ENCODE peak calls at places on chromosome 14, in eight cellular contexts. One of them, this sample, is unnamed.
A peak's percentile ranks its signal among the peaks of the same experiment; 100 is the strongest.

GRCh38 chr14:61608245-61609142 is 86.8 kb upstream of the HIF1A start:
- DNase-seq in keratinocyte: no peak
- DNase-seq in uterus: no peak
- DNase-seq in neural progenitor cell: peak; percentile 87
- DNase-seq in tibial nerve: no peak
- DNase-seq in CD8-positive, alpha-beta T cell: no peak
- DNase-seq in colonic mucosa: no peak
- DNase-seq in heart right ventricle: no peak
- DNase-seq in this sample: no peak

GRCh38 chr14:65792208-65792905 is 379.8 kb downstream of the FUT8 start:
- DNase-seq in keratinocyte: peak; percentile 42
- DNase-seq in uterus: no peak
- DNase-seq in neural progenitor cell: no peak
- DNase-seq in tibial nerve: no peak
- DNase-seq in CD8-positive, alpha-beta T cell: no peak
- DNase-seq in colonic mucosa: no peak
- DNase-seq in heart right ventricle: no peak
- DNase-seq in this sample: no peak

GRCh38 chr14:105530446-105531087 is 4.2 kb downstream of the TMEM121 start:
- DNase-seq in keratinocyte: no peak
- DNase-seq in uterus: no peak
- DNase-seq in neural progenitor cell: no peak
- DNase-seq in tibial nerve: no peak
- DNase-seq in CD8-positive, alpha-beta T cell: no peak
- DNase-seq in colonic mucosa: no peak
- DNase-seq in heart right ventricle: no peak
- DNase-seq in this sample: no peak

GRCh38 chr14:105944632-105945610 is 418.5 kb downstream of the TMEM121 start:
- DNase-seq in keratinocyte: no peak
- DNase-seq in uterus: no peak
- DNase-seq in neural progenitor cell: no peak
- DNase-seq in tibial nerve: peak; percentile 22
- DNase-seq in CD8-positive, alpha-beta T cell: peak; percentile 73
- DNase-seq in colonic mucosa: peak; percentile 68
- DNase-seq in heart right ventricle: peak; percentile 63
- DNase-seq in this sample: peak; percentile 8

GRCh38 chr14:75142494-75142893 is 15.6 kb upstream of the NEK9 start:
- DNase-seq in keratinocyte: no peak
- DNase-seq in uterus: no peak
- DNase-seq in neural progenitor cell: no peak
- DNase-seq in tibial nerve: no peak
- DNase-seq in CD8-positive, alpha-beta T cell: no peak
- DNase-seq in colonic mucosa: no peak
- DNase-seq in heart right ventricle: no peak
- DNase-seq in this sample: no peak

GRCh38 chr14:102779574-102780315 is 2.5 kb downstream of the TRAF3 start:
- DNase-seq in keratinocyte: no peak
- DNase-seq in uterus: no peak
- DNase-seq in neural progenitor cell: no peak
- DNase-seq in tibial nerve: no peak
- DNase-seq in CD8-positive, alpha-beta T cell: no peak
- DNase-seq in colonic mucosa: no peak
- DNase-seq in heart right ventricle: no peak
- DNase-seq in this sample: no peak

GRCh38 chr14:64702493-64703392 is 1.5 kb upstream of the PLEKHG3 start:
- DNase-seq in keratinocyte: peak; percentile 80
- DNase-seq in uterus: peak; percentile 44
- DNase-seq in neural progenitor cell: peak; percentile 83
- DNase-seq in tibial nerve: no peak
- DNase-seq in CD8-positive, alpha-beta T cell: no peak
- DNase-seq in colonic mucosa: peak; percentile 89
- DNase-seq in heart right ventricle: peak; percentile 20
- DNase-seq in this sample: no peak

GRCh38 chr14:84029246-84029645 is 1500.7 kb upstream of the FLRT2 start:
- DNase-seq in keratinocyte: no peak
- DNase-seq in uterus: no peak
- DNase-seq in neural progenitor cell: no peak
- DNase-seq in tibial nerve: no peak
- DNase-seq in CD8-positive, alpha-beta T cell: no peak
- DNase-seq in colonic mucosa: no peak
- DNase-seq in heart right ventricle: no peak
- DNase-seq in this sample: no peak

GRCh38 chr14:104359301-104359968 is 220.1 kb upstream of the C14orf180 start:
- DNase-seq in keratinocyte: no peak
- DNase-seq in uterus: no peak
- DNase-seq in neural progenitor cell: no peak
- DNase-seq in tibial nerve: no peak
- DNase-seq in CD8-positive, alpha-beta T cell: no peak
- DNase-seq in colonic mucosa: no peak
- DNase-seq in heart right ventricle: no peak
- DNase-seq in this sample: no peak

GRCh38 chr14:32978691-32979255 is 40.1 kb downstream of the NPAS3 start:
- DNase-seq in keratinocyte: no peak
- DNase-seq in uterus: no peak
- DNase-seq in neural progenitor cell: no peak
- DNase-seq in tibial nerve: no peak
- DNase-seq in CD8-positive, alpha-beta T cell: no peak
- DNase-seq in colonic mucosa: no peak
- DNase-seq in heart right ventricle: no peak
- DNase-seq in this sample: no peak

GRCh38 chr14:102999227-102999895 is 58.0 kb downstream of the CDC42BPB start:
- DNase-seq in keratinocyte: no peak
- DNase-seq in uterus: no peak
- DNase-seq in neural progenitor cell: no peak
- DNase-seq in tibial nerve: no peak
- DNase-seq in CD8-positive, alpha-beta T cell: no peak
- DNase-seq in colonic mucosa: no peak
- DNase-seq in heart right ventricle: no peak
- DNase-seq in this sample: no peak

GRCh38 chr14:70887207-70888150 is 19.8 kb upstream of the PCNX1 start:
- DNase-seq in keratinocyte: no peak
- DNase-seq in uterus: no peak
- DNase-seq in neural progenitor cell: no peak
- DNase-seq in tibial nerve: no peak
- DNase-seq in CD8-positive, alpha-beta T cell: no peak
- DNase-seq in colonic mucosa: no peak
- DNase-seq in heart right ventricle: no peak
- DNase-seq in this sample: no peak

GRCh38 chr14:73295198-73295796 is 58.0 kb downstream of the PAPLN start:
- DNase-seq in keratinocyte: no peak
- DNase-seq in uterus: no peak
- DNase-seq in neural progenitor cell: peak; percentile 65
- DNase-seq in tibial nerve: no peak
- DNase-seq in CD8-positive, alpha-beta T cell: no peak
- DNase-seq in colonic mucosa: no peak
- DNase-seq in heart right ventricle: no peak
- DNase-seq in this sample: no peak

GRCh38 chr14:57982161-57982560 is 116.3 kb upstream of the SLC35F4 start:
- DNase-seq in keratinocyte: no peak
- DNase-seq in uterus: no peak
- DNase-seq in neural progenitor cell: no peak
- DNase-seq in tibial nerve: no peak
- DNase-seq in CD8-positive, alpha-beta T cell: no peak
- DNase-seq in colonic mucosa: no peak
- DNase-seq in heart right ventricle: no peak
- DNase-seq in this sample: no peak

GRCh38 chr14:30849983-30850382 is 24.4 kb upstream of the COCH start:
- DNase-seq in keratinocyte: no peak
- DNase-seq in uterus: no peak
- DNase-seq in neural progenitor cell: no peak
- DNase-seq in tibial nerve: no peak
- DNase-seq in CD8-positive, alpha-beta T cell: no peak
- DNase-seq in colonic mucosa: no peak
- DNase-seq in heart right ventricle: no peak
- DNase-seq in this sample: no peak

GRCh38 chr14:43625294-43625693 is 881.8 kb downstream of the FSCB start:
- DNase-seq in keratinocyte: no peak
- DNase-seq in uterus: no peak
- DNase-seq in neural progenitor cell: no peak
- DNase-seq in tibial nerve: no peak
- DNase-seq in CD8-positive, alpha-beta T cell: no peak
- DNase-seq in colonic mucosa: no peak
- DNase-seq in heart right ventricle: no peak
- DNase-seq in this sample: no peak

GRCh38 chr14:77026166-77026929 is 2.2 kb downstream of the IRF2BPL start:
- DNase-seq in keratinocyte: no peak
- DNase-seq in uterus: peak; percentile 54
- DNase-seq in neural progenitor cell: peak; percentile 52
- DNase-seq in tibial nerve: no peak
- DNase-seq in CD8-positive, alpha-beta T cell: no peak
- DNase-seq in colonic mucosa: no peak
- DNase-seq in heart right ventricle: peak; percentile 52
- DNase-seq in this sample: no peak

DNA sequence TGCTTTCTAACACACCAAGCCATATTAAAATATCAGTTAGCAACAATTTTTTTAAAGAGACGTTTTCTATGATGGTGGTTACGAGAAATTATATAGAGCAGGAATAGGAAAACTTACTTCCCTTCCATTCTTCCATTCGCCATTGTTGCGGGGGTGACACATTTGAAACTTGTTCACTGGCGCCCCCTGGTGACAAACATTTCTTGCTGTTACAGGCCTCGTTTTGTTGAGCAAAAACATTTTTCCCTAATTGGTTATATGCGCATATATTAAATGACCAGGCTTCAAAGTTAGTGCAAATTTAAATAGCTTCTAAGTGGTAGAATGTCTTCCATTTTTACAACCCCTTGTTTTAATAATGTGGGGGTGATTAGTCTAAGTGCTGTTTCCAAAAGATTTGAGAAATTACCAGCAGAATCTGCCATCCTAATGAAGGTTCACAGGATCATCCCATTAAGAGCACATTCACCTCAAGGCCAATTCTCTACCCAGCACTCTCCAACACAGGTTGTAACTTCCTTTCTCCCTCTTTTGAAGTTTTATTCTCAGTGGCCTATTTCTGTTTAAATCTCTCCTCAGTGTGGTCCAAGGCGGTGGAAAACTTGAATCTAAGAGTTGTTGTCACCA is 1124.7 kb downstream of the FLRT2 start:
- DNase-seq in keratinocyte: no peak
- DNase-seq in uterus: peak; percentile 17
- DNase-seq in neural progenitor cell: peak; percentile 81
- DNase-seq in tibial nerve: peak; percentile 33
- DNase-seq in CD8-positive, alpha-beta T cell: no peak
- DNase-seq in colonic mucosa: peak; percentile 51
- DNase-seq in heart right ventricle: peak; percentile 21
- DNase-seq in this sample: peak; percentile 4
- TF ChIP-seq CTCF in keratinocyte: peak; percentile 55
- TF ChIP-seq CTCF in uterus: peak; percentile 8
- TF ChIP-seq CTCF in neural progenitor cell: peak; percentile 85
- TF ChIP-seq CTCF in tibial nerve: no peak
- TF ChIP-seq CTCF in CD8-positive, alpha-beta T cell: no peak
- TF ChIP-seq CTCF in colonic mucosa: no peak
- TF ChIP-seq CTCF in heart right ventricle: peak; percentile 43
- TF ChIP-seq CTCF in this sample: peak; percentile 64

GRCh38 chr14:96237641-96238040 is 18.4 kb upstream of the BDKRB1 start:
- DNase-seq in keratinocyte: no peak
- DNase-seq in uterus: no peak
- DNase-seq in neural progenitor cell: no peak
- DNase-seq in tibial nerve: no peak
- DNase-seq in CD8-positive, alpha-beta T cell: no peak
- DNase-seq in colonic mucosa: no peak
- DNase-seq in heart right ventricle: no peak
- DNase-seq in this sample: no peak

GRCh38 chr14:96235426-96235825 is 20.6 kb upstream of the BDKRB1 start:
- DNase-seq in keratinocyte: no peak
- DNase-seq in uterus: no peak
- DNase-seq in neural progenitor cell: no peak
- DNase-seq in tibial nerve: no peak
- DNase-seq in CD8-positive, alpha-beta T cell: no peak
- DNase-seq in colonic mucosa: no peak
- DNase-seq in heart right ventricle: no peak
- DNase-seq in this sample: no peak

GRCh38 chr14:96239759-96240158 is 16.3 kb upstream of the BDKRB1 start:
- DNase-seq in keratinocyte: no peak
- DNase-seq in uterus: no peak
- DNase-seq in neural progenitor cell: no peak
- DNase-seq in tibial nerve: no peak
- DNase-seq in CD8-positive, alpha-beta T cell: no peak
- DNase-seq in colonic mucosa: peak; percentile 79
- DNase-seq in heart right ventricle: no peak
- DNase-seq in this sample: no peak

GRCh38 chr14:96240641-96241040 is 15.4 kb upstream of the BDKRB1 start:
- DNase-seq in keratinocyte: no peak
- DNase-seq in uterus: no peak
- DNase-seq in neural progenitor cell: no peak
- DNase-seq in tibial nerve: no peak
- DNase-seq in CD8-positive, alpha-beta T cell: no peak
- DNase-seq in colonic mucosa: no peak
- DNase-seq in heart right ventricle: no peak
- DNase-seq in this sample: no peak

GRCh38 chr14:96238676-96239075 is 17.3 kb upstream of the BDKRB1 start:
- DNase-seq in keratinocyte: no peak
- DNase-seq in uterus: no peak
- DNase-seq in neural progenitor cell: no peak
- DNase-seq in tibial nerve: no peak
- DNase-seq in CD8-positive, alpha-beta T cell: no peak
- DNase-seq in colonic mucosa: no peak
- DNase-seq in heart right ventricle: no peak
- DNase-seq in this sample: no peak
- H3K4me1 ChIP-seq in keratinocyte: no peaks in the 10 kb centered on the region
- H3K4me1 ChIP-seq in uterus: no peaks in the 10 kb centered on the region
- H3K4me1 ChIP-seq in neural progenitor cell: no peaks in the 10 kb centered on the region
- H3K4me1 ChIP-seq in tibial nerve: no peaks in the 10 kb centered on the region
- H3K4me1 ChIP-seq in CD8-positive, alpha-beta T cell: no peaks in the 10 kb centered on the region
- H3K4me1 ChIP-seq in colonic mucosa: no peaks in the 10 kb centered on the region
- H3K4me1 ChIP-seq in heart right ventricle: no peaks in the 10 kb centered on the region
- H3K4me1 ChIP-seq in this sample: no peaks in the 10 kb centered on the region

GRCh38 chr14:79256311-79256879 is 954.9 kb downstream of the DIO2 start:
- DNase-seq in keratinocyte: no peak
- DNase-seq in uterus: no peak
- DNase-seq in neural progenitor cell: peak; percentile 38
- DNase-seq in tibial nerve: no peak
- DNase-seq in CD8-positive, alpha-beta T cell: no peak
- DNase-seq in colonic mucosa: no peak
- DNase-seq in heart right ventricle: no peak
- DNase-seq in this sample: no peak
- TF ChIP-seq CTCF in keratinocyte: no peak
- TF ChIP-seq CTCF in uterus: no peak
- TF ChIP-seq CTCF in neural progenitor cell: peak; percentile 45
- TF ChIP-seq CTCF in tibial nerve: no peak
- TF ChIP-seq CTCF in CD8-positive, alpha-beta T cell: no peak
- TF ChIP-seq CTCF in colonic mucosa: no peak
- TF ChIP-seq CTCF in heart right ventricle: no peak
- TF ChIP-seq CTCF in this sample: no peak

GRCh38 chr14:34050606-34051005 is 99.7 kb upstream of the EGLN3 start:
- DNase-seq in keratinocyte: peak; percentile 62
- DNase-seq in uterus: no peak
- DNase-seq in neural progenitor cell: no peak
- DNase-seq in tibial nerve: no peak
- DNase-seq in CD8-positive, alpha-beta T cell: no peak
- DNase-seq in colonic mucosa: no peak
- DNase-seq in heart right ventricle: no peak
- DNase-seq in this sample: no peak
- H3K4me1 ChIP-seq in keratinocyte: peaks cover 30% of the 10 kb centered on the region
- H3K4me1 ChIP-seq in uterus: no peaks in the 10 kb centered on the region
- H3K4me1 ChIP-seq in neural progenitor cell: no peaks in the 10 kb centered on the region
- H3K4me1 ChIP-seq in tibial nerve: no peaks in the 10 kb centered on the region
- H3K4me1 ChIP-seq in CD8-positive, alpha-beta T cell: peaks cover 25% of the 10 kb centered on the region
- H3K4me1 ChIP-seq in colonic mucosa: no peaks in the 10 kb centered on the region
- H3K4me1 ChIP-seq in heart right ventricle: peaks cover 19% of the 10 kb centered on the region
- H3K4me1 ChIP-seq in this sample: no peaks in the 10 kb centered on the region

GRCh38 chr14:52342849-52343606 is 28.9 kb downstream of the PTGER2 start:
- DNase-seq in keratinocyte: no peak
- DNase-seq in uterus: no peak
- DNase-seq in neural progenitor cell: no peak
- DNase-seq in tibial nerve: no peak
- DNase-seq in CD8-positive, alpha-beta T cell: no peak
- DNase-seq in colonic mucosa: no peak
- DNase-seq in heart right ventricle: no peak
- DNase-seq in this sample: no peak
- TF ChIP-seq CTCF in keratinocyte: no peak
- TF ChIP-seq CTCF in uterus: no peak
- TF ChIP-seq CTCF in neural progenitor cell: no peak
- TF ChIP-seq CTCF in tibial nerve: no peak
- TF ChIP-seq CTCF in CD8-positive, alpha-beta T cell: no peak
- TF ChIP-seq CTCF in colonic mucosa: no peak
- TF ChIP-seq CTCF in heart right ventricle: no peak
- TF ChIP-seq CTCF in this sample: no peak